ENCODE peak calls at places on chromosomes 2 and 18, in five cellular contexts. V is stimulated activated CD4-positive, alpha-beta T cell treated with anti-CD3 and anti-CD28 coated beads, Interleukin-12 subunit alpha, Interleukin-12 subunit beta, amount 100 ng/mL, for 24 hours; K is T-helper 1 cell; P is CD4-positive, alpha-beta T cell; N is ELR. H is an unnamed sample.

GRCh38 chr2:25041307-25041927 is 459 bp upstream of the EFR3B start:
- DNase-seq in V (no peak), K (peak), P (peak), N (peak), H (peak)

GRCh38 chr2:133422946-133423345 is 145.3 kb downstream of the NCKAP5 start:
- DNase-seq in V (no peak), K (no peak), P (no peak), N (no peak), H (no peak)

GRCh38 chr2:119350311-119350998 is 16.2 kb downstream of the C2orf76 start:
- DNase-seq in V (no peak), K (no peak), P (no peak), N (no peak), H (peak)

GRCh38 chr2:150133623-150134022 is 353.8 kb downstream of the RND3 start:
- DNase-seq in V (no peak), K (no peak), P (no peak), N (peak), H (no peak)

GRCh38 chr2:191150451-191151314 is at the start of gene STAT4:
- DNase-seq in V (peak), K (peak), P (peak), N (peak), H (peak)

GRCh38 chr2:192016265-192016664 is 169.4 kb upstream of the CAVIN2 start:
- DNase-seq in V (no peak), K (no peak), P (no peak), N (peak), H (no peak)

GRCh38 chr18:68965817-68966216 is 167.9 kb downstream of the CCDC102B start:
- DNase-seq in V (no peak), K (no peak), P (no peak), N (no peak), H (no peak)

GRCh38 chr2:85844486-85844885 is 44.3 kb downstream of the ST3GAL5 start:
- DNase-seq in V (no peak), K (no peak), P (no peak), N (no peak), H (no peak)

GRCh38 chr18:31610841-31611240 is 19.2 kb downstream of the TTR start:
- DNase-seq in V (no peak), K (no peak), P (no peak), N (no peak), H (peak)

GRCh38 chr2:161946489-161947107 is 127.4 kb downstream of the DPP4 start:
- DNase-seq in V (no peak), K (no peak), P (no peak), N (peak), H (peak)

GRCh38 chr2:101040072-101040471 is 38.0 kb downstream of the RPL31 start:
- DNase-seq in V (no peak), K (no peak), P (no peak), N (no peak), H (no peak)

GRCh38 chr18:28062446-28062845 is 114.5 kb downstream of the CDH2 start:
- DNase-seq in V (no peak), K (no peak), P (no peak), N (no peak), H (no peak)

GRCh38 chr2:142130111-142131015 is 453 bp downstream of the LRP1B start:
- DNase-seq in V (no peak), K (no peak), P (no peak), N (peak), H (peak)

GRCh38 chr2:946073-947005 is 4.3 kb upstream of the SNTG2 start:
- DNase-seq in V (no peak), K (no peak), P (no peak), N (no peak), H (no peak)

GRCh38 chr18:76456018-76456750 is 38.9 kb downstream of the ZNF516 start:
- DNase-seq in V (no peak), K (no peak), P (no peak), N (no peak), H (no peak)

GRCh38 chr2:25098558-25099486 is 56.9 kb downstream of the EFR3B start:
- DNase-seq in V (no peak), K (no peak), P (no peak), N (peak), H (no peak)

GRCh38 chr18:25181581-25181980 is 170.4 kb downstream of the ZNF521 start:
- DNase-seq in V (no peak), K (no peak), P (no peak), N (no peak), H (no peak)

GRCh38 chr2:235026649-235027557 is 75.1 kb downstream of the SH3BP4 start:
- DNase-seq in V (no peak), K (no peak), P (no peak), N (peak), H (peak)

GRCh38 chr2:199310654-199311275 is 147.0 kb downstream of the SATB2 start:
- DNase-seq in V (no peak), K (no peak), P (no peak), N (no peak), H (no peak)

GRCh38 chr2:45957533-45958227 is 306.2 kb downstream of the PRKCE start:
- DNase-seq in V (no peak), K (no peak), P (no peak), N (no peak), H (no peak)

GRCh38 chr2:18149660-18150246 is 271.3 kb downstream of the KCNS3 start:
- DNase-seq in V (no peak), K (no peak), P (no peak), N (peak), H (peak)

GRCh38 chr2:79223539-79223938 is 64.0 kb upstream of the REG3A start:
- DNase-seq in V (no peak), K (no peak), P (no peak), N (no peak), H (no peak)

GRCh38 chr18:5237083-5237722 is 40.1 kb upstream of the AKAIN1 start:
- DNase-seq in V (no peak), K (no peak), P (no peak), N (no peak), H (no peak)

GRCh38 chr18:58502628-58503027 is 126.3 kb downstream of the ALPK2 start:
- DNase-seq in V (no peak), K (no peak), P (peak), N (no peak), H (no peak)

GRCh38 chr18:79916128-79916494 is 35.3 kb downstream of the SLC66A2 start:
- DNase-seq in V (no peak), K (no peak), P (no peak), N (no peak), H (no peak)

GRCh38 chr18:22318745-22319407 is 98.8 kb downstream of the CTAGE1 start:
- DNase-seq in V (no peak), K (no peak), P (no peak), N (no peak), H (no peak)

GRCh38 chr2:28094794-28095193 is 204.3 kb downstream of the BABAM2 start:
- DNase-seq in V (no peak), K (no peak), P (no peak), N (no peak), H (no peak)

GRCh38 chr18:11502368-11502767 is 107.0 kb upstream of the SLC35G4 start:
- DNase-seq in V (no peak), K (no peak), P (no peak), N (no peak), H (no peak)

GRCh38 chr2:226838758-226839555 is 3.1 kb downstream of the RHBDD1 start:
- DNase-seq in V (no peak), K (no peak), P (no peak), N (peak), H (no peak)

GRCh38 chr2:222362336-222362735 is 62.0 kb upstream of the SGPP2 start:
- DNase-seq in V (no peak), K (no peak), P (no peak), N (no peak), H (no peak)

GRCh38 chr2:216774620-216775019 is 79.3 kb upstream of the IGFBP5 start:
- DNase-seq in V (no peak), K (no peak), P (no peak), N (peak), H (no peak)

GRCh38 chr2:191441761-191442160 is 196.6 kb downstream of the MYO1B start:
- DNase-seq in V (no peak), K (no peak), P (no peak), N (peak), H (no peak)

GRCh38 chr18:31386683-31387082 is 10.1 kb downstream of the DSG4 start:
- DNase-seq in V (no peak), K (no peak), P (no peak), N (no peak), H (no peak)

GRCh38 chr2:35973132-35973736 is 382.3 kb upstream of the CRIM1 start:
- DNase-seq in V (no peak), K (no peak), P (no peak), N (peak), H (peak)

GRCh38 chr2:38394903-38395341 is 17.8 kb upstream of the ATL2 start:
- DNase-seq in V (no peak), K (no peak), P (no peak), N (peak), H (no peak)

GRCh38 chr2:233707979-233708644 is 4.6 kb upstream of the UGT1A5 start:
- DNase-seq in V (no peak), K (no peak), P (no peak), N (peak), H (no peak)